ENCODE peak calls at places on chromosomes 1 and 21, in six cellular contexts. One of them, this sample, is unnamed.

GRCh38 chr1:174114788-174115448 is 44.4 kb upstream of the RABGAP1L start:
- DNase-seq in iPS DF 6.9: peak; percentile 68
- DNase-seq in ovary: no peak
- DNase-seq in upper lobe of left lung: peak; percentile 49
- DNase-seq in tibial nerve: peak; percentile 23
- DNase-seq in cardiac muscle cell: peak; percentile 59
- DNase-seq in this sample: peak; percentile 69

GRCh38 chr1:221548942-221549341 is 192.9 kb downstream of the DUSP10 start:
- DNase-seq in ovary: no peak
- DNase-seq in upper lobe of left lung: no peak
- DNase-seq in cardiac muscle cell: no peak
- DNase-seq in tibial nerve: no peak
- DNase-seq in iPS DF 6.9: no peak
- DNase-seq in this sample: no peak

GRCh38 chr1:95012389-95012788 is 60.4 kb downstream of the ALG14 start:
- DNase-seq in tibial nerve: no peak
- DNase-seq in upper lobe of left lung: no peak
- DNase-seq in cardiac muscle cell: no peak
- DNase-seq in ovary: no peak
- DNase-seq in iPS DF 6.9: no peak
- DNase-seq in this sample: no peak

GRCh38 chr1:216937491-216937890 is 214.3 kb upstream of the ESRRG start:
- DNase-seq in tibial nerve: no peak
- DNase-seq in ovary: no peak
- DNase-seq in iPS DF 6.9: no peak
- DNase-seq in upper lobe of left lung: no peak
- DNase-seq in cardiac muscle cell: peak; percentile 14
- DNase-seq in this sample: no peak

GRCh38 chr1:43135857-43136781 is 36.0 kb downstream of the EBNA1BP2 start:
- DNase-seq in iPS DF 6.9: no peak
- DNase-seq in ovary: no peak
- DNase-seq in cardiac muscle cell: no peak
- DNase-seq in tibial nerve: no peak
- DNase-seq in upper lobe of left lung: no peak
- DNase-seq in this sample: no peak

GRCh38 chr1:231338270-231339128 is at the start of gene SPRTN:
- DNase-seq in ovary: no peak
- DNase-seq in iPS DF 6.9: no peak
- DNase-seq in tibial nerve: peak; percentile 5
- DNase-seq in cardiac muscle cell: peak; percentile 93
- DNase-seq in upper lobe of left lung: no peak
- DNase-seq in this sample: no peak

GRCh38 chr1:25917996-25918395 is 11.8 kb upstream of the STMN1 start:
- DNase-seq in tibial nerve: no peak
- DNase-seq in iPS DF 6.9: no peak
- DNase-seq in upper lobe of left lung: no peak
- DNase-seq in cardiac muscle cell: peak; percentile 28
- DNase-seq in ovary: no peak
- DNase-seq in this sample: no peak

GRCh38 chr1:223081181-223081994 is 61.7 kb downstream of the TLR5 start:
- DNase-seq in ovary: peak; percentile 87
- DNase-seq in iPS DF 6.9: peak; percentile 84
- DNase-seq in upper lobe of left lung: peak; percentile 84
- DNase-seq in cardiac muscle cell: peak; percentile 92
- DNase-seq in tibial nerve: peak; percentile 82
- DNase-seq in this sample: peak; percentile 98

GRCh38 chr1:87325982-87326738 is 2.5 kb upstream of the LMO4 start:
- DNase-seq in upper lobe of left lung: no peak
- DNase-seq in ovary: no peak
- DNase-seq in cardiac muscle cell: peak; percentile 65
- DNase-seq in iPS DF 6.9: no peak
- DNase-seq in tibial nerve: peak; percentile 69
- DNase-seq in this sample: peak; percentile 50

GRCh38 chr1:200445213-200445612 is 35.4 kb upstream of the ZNF281 start:
- DNase-seq in cardiac muscle cell: no peak
- DNase-seq in tibial nerve: no peak
- DNase-seq in iPS DF 6.9: no peak
- DNase-seq in upper lobe of left lung: no peak
- DNase-seq in ovary: no peak
- DNase-seq in this sample: no peak

GRCh38 chr1:179612361-179612760 is 20.7 kb downstream of the TDRD5 start:
- DNase-seq in upper lobe of left lung: no peak
- DNase-seq in ovary: no peak
- DNase-seq in iPS DF 6.9: no peak
- DNase-seq in tibial nerve: no peak
- DNase-seq in cardiac muscle cell: no peak
- DNase-seq in this sample: no peak

GRCh38 chr1:30707412-30708360 is 15.7 kb downstream of the MATN1 start:
- DNase-seq in upper lobe of left lung: peak; percentile 62
- DNase-seq in tibial nerve: peak; percentile 68
- DNase-seq in cardiac muscle cell: peak; percentile 87
- DNase-seq in ovary: peak; percentile 72
- DNase-seq in iPS DF 6.9: peak; percentile 45
- DNase-seq in this sample: peak; percentile 78

GRCh38 chr21:16358021-16358420 is 628.2 kb downstream of the USP25 start:
- DNase-seq in iPS DF 6.9: no peak
- DNase-seq in ovary: no peak
- DNase-seq in cardiac muscle cell: no peak
- DNase-seq in tibial nerve: no peak
- DNase-seq in upper lobe of left lung: no peak
- DNase-seq in this sample: no peak

GRCh38 chr1:89952021-89952995 is 42.6 kb upstream of the ZNF326 start:
- DNase-seq in iPS DF 6.9: no peak
- DNase-seq in tibial nerve: no peak
- DNase-seq in upper lobe of left lung: no peak
- DNase-seq in ovary: no peak
- DNase-seq in cardiac muscle cell: no peak
- DNase-seq in this sample: no peak

GRCh38 chr1:163205513-163205912 is 2.8 kb upstream of the RGS5 start:
- DNase-seq in upper lobe of left lung: no peak
- DNase-seq in cardiac muscle cell: no peak
- DNase-seq in iPS DF 6.9: no peak
- DNase-seq in ovary: no peak
- DNase-seq in tibial nerve: no peak
- DNase-seq in this sample: no peak

GRCh38 chr1:43435146-43436145 is 18.3 kb downstream of the HYI start:
- DNase-seq in ovary: peak; percentile 55
- DNase-seq in cardiac muscle cell: peak; percentile 53
- DNase-seq in tibial nerve: peak; percentile 66
- DNase-seq in upper lobe of left lung: no peak
- DNase-seq in iPS DF 6.9: no peak
- DNase-seq in this sample: no peak

GRCh38 chr1:9149837-9150581 is 21.1 kb upstream of the GPR157 start:
- DNase-seq in tibial nerve: no peak
- DNase-seq in ovary: no peak
- DNase-seq in iPS DF 6.9: no peak
- DNase-seq in cardiac muscle cell: peak; percentile 47
- DNase-seq in upper lobe of left lung: peak; percentile 67
- DNase-seq in this sample: no peak

GRCh38 chr1:170521818-170522217 is 10.1 kb upstream of the GORAB start:
- DNase-seq in iPS DF 6.9: no peak
- DNase-seq in ovary: no peak
- DNase-seq in cardiac muscle cell: no peak
- DNase-seq in tibial nerve: no peak
- DNase-seq in upper lobe of left lung: no peak
- DNase-seq in this sample: no peak

GRCh38 chr1:53145942-53146708 is 3.7 kb upstream of the SLC1A7 start:
- DNase-seq in ovary: peak; percentile 73
- DNase-seq in upper lobe of left lung: peak; percentile 45
- DNase-seq in tibial nerve: no peak
- DNase-seq in iPS DF 6.9: no peak
- DNase-seq in cardiac muscle cell: peak; percentile 92
- DNase-seq in this sample: peak; percentile 81

GRCh38 chr1:118304722-118305344 is 119.8 kb upstream of the SPAG17 start:
- DNase-seq in tibial nerve: no peak
- DNase-seq in ovary: no peak
- DNase-seq in upper lobe of left lung: no peak
- DNase-seq in iPS DF 6.9: no peak
- DNase-seq in cardiac muscle cell: peak; percentile 71
- DNase-seq in this sample: no peak

GRCh38 chr21:34498623-34499022 is 13.4 kb downstream of the KCNE1 start:
- DNase-seq in cardiac muscle cell: no peak
- DNase-seq in iPS DF 6.9: no peak
- DNase-seq in tibial nerve: no peak
- DNase-seq in ovary: no peak
- DNase-seq in upper lobe of left lung: no peak
- DNase-seq in this sample: no peak

GRCh38 chr1:77680173-77680572 is 2.3 kb downstream of the ZZZ3 start:
- DNase-seq in upper lobe of left lung: no peak
- DNase-seq in ovary: no peak
- DNase-seq in tibial nerve: no peak
- DNase-seq in cardiac muscle cell: no peak
- DNase-seq in iPS DF 6.9: no peak
- DNase-seq in this sample: no peak

GRCh38 chr1:77683142-77683835 is 831 bp upstream of the ZZZ3 start:
- DNase-seq in iPS DF 6.9: peak; percentile 37
- DNase-seq in ovary: peak; percentile 92
- DNase-seq in tibial nerve: peak; percentile 78
- DNase-seq in upper lobe of left lung: peak; percentile 94
- DNase-seq in cardiac muscle cell: peak; percentile 96
- DNase-seq in this sample: peak; percentile 91

GRCh38 chr1:77686784-77687518 is 4.5 kb upstream of the ZZZ3 start:
- DNase-seq in upper lobe of left lung: no peak
- DNase-seq in ovary: peak; percentile 25
- DNase-seq in iPS DF 6.9: no peak
- DNase-seq in cardiac muscle cell: no peak
- DNase-seq in tibial nerve: no peak
- DNase-seq in this sample: no peak

GRCh38 chr1:77682442-77683141 is at the start of gene ZZZ3:
- DNase-seq in tibial nerve: peak; percentile 95
- DNase-seq in iPS DF 6.9: peak; percentile 79
- DNase-seq in ovary: peak; percentile 96
- DNase-seq in cardiac muscle cell: peak; percentile 94
- DNase-seq in upper lobe of left lung: peak; percentile 93
- DNase-seq in this sample: peak; percentile 89

DNA sequence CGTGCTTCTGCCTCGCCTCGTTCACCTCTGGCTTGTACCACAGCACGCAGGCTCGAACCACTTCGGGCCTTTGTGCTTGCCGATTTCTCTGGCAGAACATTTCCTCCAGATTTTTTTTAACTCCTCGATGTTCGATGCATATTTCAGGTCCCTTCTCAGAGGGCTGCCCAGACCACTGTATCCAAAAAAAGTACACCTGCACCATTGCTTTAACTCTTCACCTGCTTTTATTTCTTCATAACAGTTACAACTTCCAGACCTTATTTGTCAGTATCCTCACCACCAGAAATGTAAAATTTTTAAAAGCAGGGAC is 1.3 kb upstream of the ZZZ3 start:
- DNase-seq in cardiac muscle cell: no peak
- DNase-seq in tibial nerve: peak; percentile 9
- DNase-seq in upper lobe of left lung: no peak
- DNase-seq in ovary: no peak
- DNase-seq in iPS DF 6.9: no peak
- DNase-seq in this sample: no peak
- H3K4me3 ChIP-seq in cardiac muscle cell: peak overlapping the region; percentile 91
- H3K4me3 ChIP-seq in tibial nerve: peak overlapping the region; percentile 81
- H3K4me3 ChIP-seq in upper lobe of left lung: peak overlapping the region; percentile 96
- H3K4me3 ChIP-seq in ovary: peak overlapping the region; percentile 96
- H3K4me3 ChIP-seq in iPS DF 6.9: peak overlapping the region; percentile 86
- H3K4me3 ChIP-seq in this sample: peak overlapping the region; percentile 57

DNA sequence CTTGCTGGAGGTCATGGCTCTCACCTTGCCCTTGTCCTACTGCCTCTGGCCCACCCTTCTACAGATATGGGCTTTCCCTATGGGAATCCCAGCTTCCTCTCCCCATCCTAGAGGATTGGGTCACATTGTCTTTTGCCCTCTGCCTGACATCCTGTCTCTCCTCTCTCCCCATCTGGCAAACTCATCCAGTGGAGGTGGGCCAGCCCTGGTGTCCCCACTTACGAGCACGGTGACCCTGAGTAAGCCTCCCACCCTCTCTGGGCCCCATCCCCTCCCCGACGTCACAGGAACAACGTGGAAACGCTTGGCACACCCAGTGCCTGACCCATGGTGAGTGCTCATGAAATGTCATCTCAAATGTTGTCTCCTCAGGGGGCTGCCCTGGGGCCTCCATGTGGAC is 56.1 kb upstream of the ID3 start:
- DNase-seq in cardiac muscle cell: no peak
- DNase-seq in tibial nerve: no peak
- DNase-seq in iPS DF 6.9: no peak
- DNase-seq in ovary: no peak
- DNase-seq in upper lobe of left lung: no peak
- DNase-seq in this sample: no peak
- H3K4me1 ChIP-seq in cardiac muscle cell: no peaks in the 10 kb centered on the region
- H3K4me1 ChIP-seq in tibial nerve: no peaks in the 10 kb centered on the region
- H3K4me1 ChIP-seq in iPS DF 6.9: peaks cover 7% of the 10 kb centered on the region
- H3K4me1 ChIP-seq in ovary: no peaks in the 10 kb centered on the region
- H3K4me1 ChIP-seq in upper lobe of left lung: peaks cover 12% of the 10 kb centered on the region
- H3K4me1 ChIP-seq in this sample: no peaks in the 10 kb centered on the region

DNA sequence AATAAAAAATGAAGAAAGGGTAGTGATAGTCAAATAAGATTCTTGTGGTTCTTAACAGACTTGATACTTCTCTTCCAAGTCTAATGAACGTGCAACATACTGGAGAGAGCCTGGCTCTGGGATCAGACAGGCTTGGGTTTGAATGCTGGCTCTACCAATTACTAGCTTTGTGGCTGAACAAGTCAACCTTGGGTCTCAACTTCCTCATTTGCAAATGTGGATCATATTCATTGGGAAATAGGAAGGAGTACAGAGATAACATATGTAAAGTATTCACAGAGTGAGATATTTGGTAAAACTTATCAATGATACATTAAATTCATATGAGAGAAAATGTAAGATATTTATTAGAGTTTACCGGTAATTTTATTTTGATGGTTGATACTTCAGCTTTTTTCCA is 2.0 kb downstream of the EDEM3 start:
- DNase-seq in upper lobe of left lung: no peak
- DNase-seq in iPS DF 6.9: no peak
- DNase-seq in tibial nerve: no peak
- DNase-seq in ovary: no peak
- DNase-seq in cardiac muscle cell: no peak
- DNase-seq in this sample: no peak
- H3K4me3 ChIP-seq in upper lobe of left lung: no peak overlapping the region
- H3K4me3 ChIP-seq in iPS DF 6.9: no peak overlapping the region
- H3K4me3 ChIP-seq in tibial nerve: no peak overlapping the region
- H3K4me3 ChIP-seq in ovary: no peak overlapping the region
- H3K4me3 ChIP-seq in cardiac muscle cell: no peak overlapping the region
- H3K4me3 ChIP-seq in this sample: no peak overlapping the region

GRCh38 chr1:203462143-203462542 is 13.5 kb upstream of the PRELP start:
- DNase-seq in iPS DF 6.9: no peak
- DNase-seq in tibial nerve: no peak
- DNase-seq in upper lobe of left lung: no peak
- DNase-seq in cardiac muscle cell: no peak
- DNase-seq in ovary: no peak
- DNase-seq in this sample: no peak
- H3K4me1 ChIP-seq in iPS DF 6.9: peaks cover 3% of the 10 kb centered on the region
- H3K4me1 ChIP-seq in tibial nerve: peaks cover 5% of the 10 kb centered on the region
- H3K4me1 ChIP-seq in upper lobe of left lung: peaks cover 9% of the 10 kb centered on the region
- H3K4me1 ChIP-seq in cardiac muscle cell: peaks cover 7% of the 10 kb centered on the region
- H3K4me1 ChIP-seq in ovary: peaks cover 33% of the 10 kb centered on the region
- H3K4me1 ChIP-seq in this sample: no peaks in the 10 kb centered on the region